ENCODE peak calls at places on chromosome 4, in seven cellular contexts. I is MV-4-11; Q is astrocyte; F is uterus; X is CD4-positive, CD25-positive, alpha-beta regulatory T cell; D is stimulated activated CD4-positive, alpha-beta T cell treated with anti-CD3 and anti-CD28 coated beads, Interleukin-1b, Interleukin-23, amount 100 ng/mL, for 24 hours; B is NCI-H2029. H is an unnamed sample.

GRCh38 chr4:11194431-11194830 is 234.3 kb downstream of the HS3ST1 start:
- DNase-seq in I (no peak), F (no peak), B (peak), Q (peak), D (no peak), X (no peak), H (no peak)

GRCh38 chr4:55864577-55865223 is 11.3 kb downstream of the EXOC1 start:
- DNase-seq in Q (no peak), D (no peak), I (no peak), B (no peak), F (no peak), X (no peak), H (no peak)

GRCh38 chr4:158098802-158099201 is 74.0 kb downstream of the GASK1B start:
- DNase-seq in F (no peak), Q (no peak), D (no peak), B (no peak), I (no peak), X (no peak), H (no peak)

GRCh38 chr4:40043786-40044185 is 12.9 kb upstream of the N4BP2 start:
- DNase-seq in B (no peak), I (no peak), F (no peak), Q (no peak), D (no peak), X (no peak), H (no peak)

GRCh38 chr4:75919914-75920313 is 17.7 kb upstream of the PPEF2 start:
- DNase-seq in B (peak), I (no peak), D (no peak), X (no peak), F (no peak), Q (peak), H (no peak)

GRCh38 chr4:15163284-15163645 is 161.0 kb downstream of the CPEB2 start:
- DNase-seq in Q (peak), I (no peak), X (no peak), F (no peak), B (no peak), D (no peak), H (no peak)

GRCh38 chr4:14196141-14196540 is 568.6 kb upstream of the BOD1L1 start:
- DNase-seq in X (no peak), B (no peak), F (no peak), D (no peak), I (peak), Q (peak), H (no peak)

GRCh38 chr4:40251366-40251765 is 54.5 kb downstream of the RHOH start:
- DNase-seq in X (peak), B (no peak), D (no peak), Q (peak), F (no peak), I (no peak), H (no peak)

GRCh38 chr4:20490734-20491133 is 209.5 kb upstream of the PACRGL start:
- DNase-seq in I (no peak), B (no peak), D (no peak), Q (no peak), X (no peak), F (no peak), H (no peak)

GRCh38 chr4:84338367-84338766 is 160.7 kb downstream of the NKX6-1 start:
- DNase-seq in X (no peak), I (no peak), F (no peak), Q (no peak), D (no peak), B (no peak), H (no peak)

GRCh38 chr4:1465173-1466033 is 59.2 kb upstream of the NKX1-1 start:
- DNase-seq in F (no peak), Q (no peak), D (no peak), B (no peak), I (no peak), X (no peak), H (no peak)

GRCh38 chr4:42143996-42144395 is 8.5 kb downstream of the BEND4 start:
- DNase-seq in Q (no peak), X (no peak), D (no peak), I (peak), F (no peak), B (no peak), H (no peak)

GRCh38 chr4:85717366-85717765 is 242.4 kb downstream of the ARHGAP24 start:
- DNase-seq in D (no peak), X (no peak), B (no peak), Q (no peak), F (no peak), I (peak), H (no peak)

GRCh38 chr4:54902261-54902660 is 223.1 kb downstream of the KDR start:
- DNase-seq in D (no peak), B (no peak), X (no peak), Q (peak), F (no peak), I (no peak), H (no peak)

GRCh38 chr4:125704726-125705125 is 390.0 kb downstream of the FAT4 start:
- DNase-seq in X (no peak), D (no peak), B (no peak), I (no peak), Q (peak), F (no peak), H (no peak)

GRCh38 chr4:8773124-8773931 is 98.3 kb downstream of the HMX1 start:
- DNase-seq in D (no peak), B (no peak), F (no peak), I (no peak), Q (no peak), X (no peak), H (no peak)

GRCh38 chr4:7067147-7067522 is 729 bp downstream of the GRPEL1 start:
- DNase-seq in D (no peak), X (no peak), F (no peak), I (no peak), Q (no peak), B (no peak), H (no peak)

GRCh38 chr4:76703676-76704075 is 194.3 kb downstream of the SOWAHB start:
- DNase-seq in Q (peak), B (no peak), I (no peak), D (no peak), X (no peak), F (no peak), H (no peak)

GRCh38 chr4:90718926-90719325 is 591.7 kb downstream of the CCSER1 start:
- DNase-seq in Q (no peak), X (no peak), D (no peak), F (no peak), I (no peak), B (peak), H (peak)

H was measured in NCI-H1092 treated with DMSO at 0.1 percent for 48 hours.